ENCODE peak calls at places on chromosomes 6 and 20, in eight cellular contexts. V is PC-3; O is CD8-positive, alpha-beta T cell; G is astrocyte; H is ovary; B is left ventricle myocardium inferior; P is HepG2; E is Panc1. Q is an unnamed sample.

GRCh38 chr6:110953633-110954303 is 4.7 kb upstream of the GTF3C6 start:
- DNase-seq in V (no peak), O (no peak), G (no peak), H (no peak), B (no peak), P (no peak), E (no peak), Q (no peak)

GRCh38 chr20:48659888-48660287 is 167.9 kb downstream of the PREX1 start:
- DNase-seq in V (no peak), O (no peak), G (no peak), H (no peak), B (no peak), P (no peak), E (no peak), Q (no peak)

GRCh38 chr6:28659250-28659566 is 133.5 kb downstream of the GPX5 start:
- DNase-seq in V (no peak), O (no peak), G (no peak), H (no peak), B (no peak), P (no peak), E (no peak), Q (no peak)

GRCh38 chr20:34945315-34946077 is 10.1 kb downstream of the GSS start:
- DNase-seq in V (peak; percentile 94), O (no peak), G (no peak), H (no peak), B (no peak), P (no peak), E (no peak), Q (peak; percentile 49)

GRCh38 chr6:12490376-12490903 is 200.3 kb downstream of the EDN1 start:
- DNase-seq in V (no peak), O (no peak), G (peak; percentile 28), H (no peak), B (no peak), P (no peak), E (no peak), Q (no peak)

GRCh38 chr6:160261991-160262718 is 3.5 kb upstream of the SLC22A2 start:
- DNase-seq in V (no peak), O (no peak), G (no peak), H (no peak), B (no peak), P (peak; percentile 45), E (no peak), Q (no peak)

GRCh38 chr6:14072084-14072483 is 45.5 kb upstream of the CD83 start:
- DNase-seq in V (peak; percentile 25), O (no peak), G (peak; percentile 71), H (no peak), B (no peak), P (no peak), E (no peak), Q (no peak)

GRCh38 chr6:169108753-169109152 is 144.9 kb downstream of the THBS2 start:
- DNase-seq in V (no peak), O (no peak), G (no peak), H (no peak), B (no peak), P (no peak), E (no peak), Q (no peak)

GRCh38 chr6:124961784-124962611 is at the start of gene RNF217:
- DNase-seq in V (peak; percentile 27), O (no peak), G (peak; percentile 70), H (peak; percentile 82), B (peak; percentile 73), P (no peak), E (no peak), Q (peak; percentile 49)

GRCh38 chr6:25193147-25193864 is 85.9 kb upstream of the CARMIL1 start:
- DNase-seq in V (peak; percentile 95), O (no peak), G (peak; percentile 93), H (peak; percentile 78), B (no peak), P (no peak), E (peak; percentile 17), Q (peak; percentile 90)

GRCh38 chr6:34514593-34515472 is 41.3 kb downstream of the SPDEF start:
- DNase-seq in V (no peak), O (no peak), G (peak; percentile 50), H (peak; percentile 80), B (peak; percentile 11), P (no peak), E (no peak), Q (no peak)

GRCh38 chr6:159044899-159045727 is at the start of gene TAGAP:
- DNase-seq in V (no peak), O (peak; percentile 74), G (no peak), H (no peak), B (peak; percentile 52), P (no peak), E (no peak), Q (no peak)

GRCh38 chr6:139738801-139739490 is 364.5 kb upstream of the CITED2 start:
- DNase-seq in V (no peak), O (no peak), G (no peak), H (no peak), B (no peak), P (no peak), E (no peak), Q (no peak)

GRCh38 chr6:146876271-146877151 is 277.7 kb downstream of the ADGB start:
- DNase-seq in V (peak; percentile 50), O (no peak), G (no peak), H (no peak), B (no peak), P (no peak), E (no peak), Q (no peak)

GRCh38 chr6:116533233-116533957 is 12.1 kb downstream of the TRAPPC3L start:
- DNase-seq in V (no peak), O (no peak), G (no peak), H (no peak), B (no peak), P (no peak), E (no peak), Q (no peak)

GRCh38 chr6:52570291-52570700 is 6.6 kb downstream of the TRAM2 start:
- DNase-seq in V (no peak), O (no peak), G (peak; percentile 77), H (peak; percentile 50), B (no peak), P (no peak), E (no peak), Q (no peak)

GRCh38 chr20:58433759-58434158 is 44.7 kb downstream of the VAPB start:
- DNase-seq in V (peak; percentile 60), O (no peak), G (peak; percentile 77), H (no peak), B (no peak), P (no peak), E (no peak), Q (peak; percentile 59)

GRCh38 chr6:118124851-118125250 is 217.8 kb downstream of the SLC35F1 start:
- DNase-seq in V (no peak), O (no peak), G (no peak), H (no peak), B (no peak), P (no peak), E (no peak), Q (no peak)

GRCh38 chr6:135306740-135307420 is 125.8 kb downstream of the MYB start:
- DNase-seq in V (no peak), O (no peak), G (no peak), H (no peak), B (no peak), P (no peak), E (no peak), Q (no peak)

GRCh38 chr6:31621320-31621939 is 915 bp downstream of the PRRC2A start:
- DNase-seq in V (no peak), O (no peak), G (no peak), H (no peak), B (no peak), P (no peak), E (no peak), Q (no peak)

GRCh38 chr6:26349964-26350857 is 14.8 kb upstream of the BTN3A2 start:
- DNase-seq in V (no peak), O (no peak), G (no peak), H (no peak), B (no peak), P (peak; percentile 95), E (no peak), Q (no peak)

GRCh38 chr6:41625442-41625841 is 12.8 kb upstream of the MDFI start:
- DNase-seq in V (no peak), O (no peak), G (no peak), H (no peak), B (peak; percentile 49), P (no peak), E (no peak), Q (peak; percentile 77)

GRCh38 chr20:39025883-39026282 is 63.7 kb downstream of the DHX35 start:
- DNase-seq in V (no peak), O (no peak), G (no peak), H (no peak), B (no peak), P (no peak), E (no peak), Q (no peak)
- H3K36me3 ChIP-seq in V (peaks cover 41% of the 10 kb centered on the region), O (peaks cover 15% of the 10 kb centered on the region), G (peaks cover 46% of the 10 kb centered on the region), H (no peaks in the 10 kb centered on the region), B (peaks cover 84% of the 10 kb centered on the region), P (peaks cover 72% of the 10 kb centered on the region), E (peaks cover 14% of the 10 kb centered on the region), Q (peaks cover 5% of the 10 kb centered on the region)

GRCh38 chr20:45098096-45098773 is 2.7 kb downstream of the KCNS1 start:
- DNase-seq in V (no peak), O (no peak), G (peak; percentile 10), H (no peak), B (no peak), P (no peak), E (no peak), Q (peak; percentile 39)
- TF ChIP-seq CTCF in V (no peak), O (no peak), G (no peak), H (no peak), B (no peak), P (peak; percentile 49), E (no peak), Q (peak; percentile 40)

GRCh38 chr20:1130849-1131248 is 12.4 kb downstream of the PSMF1 start:
- DNase-seq in V (no peak), O (no peak), G (no peak), H (no peak), B (peak; percentile 40), P (no peak), E (no peak), Q (no peak)
- H3K36me3 ChIP-seq in V (peaks cover 85% of the 10 kb centered on the region), O (peaks cover 53% of the 10 kb centered on the region), G (peaks cover 30% of the 10 kb centered on the region), H (no peaks in the 10 kb centered on the region), B (peaks cover 89% of the 10 kb centered on the region), P (peaks cover 91% of the 10 kb centered on the region), E (peaks cover 22% of the 10 kb centered on the region), Q (peaks cover 30% of the 10 kb centered on the region)

GRCh38 chr6:151740820-151741219 is 66.7 kb upstream of the ESR1 start:
- DNase-seq in V (no peak), O (no peak), G (no peak), H (no peak), B (no peak), P (no peak), E (no peak), Q (no peak)

GRCh38 chr6:151733680-151734320 is 73.7 kb upstream of the ESR1 start:
- DNase-seq in V (no peak), O (no peak), G (no peak), H (no peak), B (no peak), P (no peak), E (no peak), Q (no peak)

GRCh38 chr6:151738267-151738666 is 69.2 kb upstream of the ESR1 start:
- DNase-seq in V (no peak), O (no peak), G (no peak), H (no peak), B (no peak), P (no peak), E (no peak), Q (no peak)

DNA sequence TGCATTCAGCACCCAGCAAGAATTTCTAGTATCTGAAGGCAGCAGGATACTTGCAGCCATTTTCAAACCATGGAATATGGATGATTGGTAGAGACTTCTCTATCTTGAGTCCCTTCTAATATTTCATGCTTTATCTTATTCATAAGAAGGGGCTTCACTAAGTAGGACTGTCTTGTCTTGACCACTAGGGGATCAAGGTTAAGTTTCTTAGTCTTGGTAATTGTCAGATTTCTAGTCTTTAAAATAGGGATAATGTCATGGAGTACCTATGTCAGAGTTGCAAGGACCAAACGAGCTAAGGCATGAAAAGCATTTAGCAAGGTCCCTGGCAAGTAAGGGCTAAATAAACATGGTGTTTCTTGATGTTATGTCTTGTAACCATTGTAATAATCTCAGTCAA is 68.5 kb upstream of the ESR1 start:
- DNase-seq in V (no peak), O (no peak), G (no peak), H (no peak), B (no peak), P (no peak), E (no peak), Q (no peak)
- TF ChIP-seq CTCF in V (peak; percentile 29), O (no peak), G (no peak), H (no peak), B (no peak), P (no peak), E (no peak), Q (no peak)